ENCODE peak calls at places on chromosomes 12 and 14, in nine cellular contexts. P is NCI-H69; N is NCI-H345; H is natural killer cell treated with Interleukin-12 subunit alpha and Interleukin-12 subunit beta and Interleukin-15 and Interleukin-18, amount 100 ng/mL, for 72 hours; Z is GM19239; M is GM12865; D is tibial artery; L is SW 1271; O is kidney tubule cell. R is an unnamed sample.

GRCh38 chr14:91232631-91233030 is 11.9 kb downstream of the GPR68 start:
- DNase-seq in P (no peak), N (no peak), H (no peak), Z (no peak), M (no peak), D (no peak), L (no peak), O (no peak), R (no peak)

GRCh38 chr12:15194947-15195346 is 26.3 kb downstream of the RERG start:
- DNase-seq in P (no peak), N (no peak), H (no peak), Z (no peak), M (no peak), D (no peak), L (no peak), O (no peak), R (no peak)

GRCh38 chr14:20436363-20436755 is 393 bp upstream of the KLHL33 start:
- DNase-seq in P (no peak), N (no peak), H (no peak), Z (no peak), M (no peak), D (peak), L (no peak), O (no peak), R (no peak)

GRCh38 chr14:32576088-32576795 is 247.1 kb downstream of the AKAP6 start:
- DNase-seq in P (peak), N (peak), H (no peak), Z (peak), M (peak), D (peak), L (peak), O (peak), R (peak)

GRCh38 chr12:76489737-76490136 is 69.8 kb downstream of the OSBPL8 start:
- DNase-seq in P (no peak), N (no peak), H (no peak), Z (no peak), M (no peak), D (no peak), L (no peak), O (peak), R (peak)

GRCh38 chr12:48968467-48968866 is 3.1 kb downstream of the WNT10B start:
- DNase-seq in P (no peak), N (no peak), H (no peak), Z (no peak), M (peak), D (no peak), L (no peak), O (no peak), R (no peak)

GRCh38 chr14:101554991-101555668 is 6.2 kb upstream of the DIO3 start:
- DNase-seq in P (no peak), N (no peak), H (no peak), Z (no peak), M (no peak), D (no peak), L (no peak), O (no peak), R (no peak)

GRCh38 chr12:85322715-85323114 is 42.7 kb downstream of the ALX1 start:
- DNase-seq in P (no peak), N (no peak), H (no peak), Z (no peak), M (peak), D (no peak), L (no peak), O (no peak), R (peak)

GRCh38 chr14:36222337-36222736 is 45.8 kb upstream of the PTCSC3 start:
- DNase-seq in P (no peak), N (no peak), H (no peak), Z (no peak), M (no peak), D (no peak), L (no peak), O (no peak), R (no peak)

GRCh38 chr14:91416744-91417133 is 881 bp downstream of the CCDC88C start:
- DNase-seq in P (peak), N (no peak), H (no peak), Z (no peak), M (peak), D (no peak), L (no peak), O (peak), R (no peak)

R was measured in renal cortical epithelial cell.